ENCODE peak calls at places on chromosomes 3 and 15, in five cellular contexts. I is choroid plexus epithelial cell, Q is frontal cortex, J is GOT3, P is activated T-helper 1 cell treated with Interleukin-2 at 50 U/mL for 16 hours. O is an unnamed sample.

GRCh38 chr3:67875858-67876257 is 221.4 kb upstream of the SUCLG2 start:
- DNase-seq in I (no peak), P (no peak), Q (no peak), J (no peak), O (no peak)

GRCh38 chr3:16945330-16945729 is 60.6 kb downstream of the PLCL2 start:
- DNase-seq in I (peak; percentile 70), J (no peak), Q (no peak), P (no peak), O (no peak)

GRCh38 chr3:101643861-101644613 is 32.9 kb downstream of the ZBTB11 start:
- DNase-seq in Q (no peak), J (no peak), I (peak; percentile 20), P (no peak), O (no peak)

GRCh38 chr15:66578286-66578875 is 12.6 kb upstream of the LCTL start:
- DNase-seq in P (no peak), J (no peak), I (peak; percentile 60), Q (no peak), O (no peak)

GRCh38 chr3:178719036-178719635 is 182.9 kb downstream of the KCNMB2 start:
- DNase-seq in Q (no peak), P (no peak), I (peak; percentile 63), J (no peak), O (peak; percentile 15)

GRCh38 chr3:16515885-16516420 is 2.5 kb upstream of the RFTN1 start:
- DNase-seq in J (no peak), Q (no peak), I (no peak), P (no peak), O (peak; percentile 60)

GRCh38 chr3:52333869-52334557 is 17.9 kb downstream of the DNAH1 start:
- DNase-seq in Q (no peak), I (no peak), P (no peak), J (no peak), O (no peak)

GRCh38 chr15:50116477-50116876 is 2.6 kb downstream of the ATP8B4 start:
- DNase-seq in Q (no peak), J (no peak), I (peak; percentile 41), P (no peak), O (no peak)

GRCh38 chr3:132210476-132211346 is 106.5 kb upstream of the ACP3 start:
- DNase-seq in J (no peak), Q (no peak), I (peak; percentile 6), P (no peak), O (peak; percentile 6)

GRCh38 chr15:69648775-69649735 is 196.4 kb downstream of the RPLP1 start:
- DNase-seq in J (no peak), P (no peak), I (no peak), Q (no peak), O (no peak)

GRCh38 chr15:91039996-91040395 is 17.6 kb upstream of the VPS33B start:
- DNase-seq in I (no peak), J (no peak), P (no peak), Q (no peak), O (no peak)

GRCh38 chr3:190718691-190719090 is 143.8 kb downstream of the GMNC start:
- DNase-seq in I (peak; percentile 77), Q (peak; percentile 1), P (no peak), J (no peak), O (no peak)

GRCh38 chr3:183868804-183869203 is 15.9 kb downstream of the PARL start:
- DNase-seq in P (no peak), J (no peak), Q (no peak), I (no peak), O (no peak)

GRCh38 chr3:9308298-9308990 is 54.4 kb upstream of the THUMPD3 start:
- DNase-seq in I (no peak), J (no peak), Q (no peak), P (no peak), O (peak; percentile 17)

O was measured in NCI-H2227 treated with DMSO at 0.1 percent for 48 hours.